ENCODE peak calls at places on chromosomes 4 and X, in nine cellular contexts. E is tibial nerve, R is T follicular helper cell, M is epithelial cell of proximal tubule, Z is prostate gland, O is epithelial cell of prostate, U is HCT116, C is head of caudate nucleus, K is AG20443. Y is an unnamed sample.

GRCh38 chr4:1792832-1793495 is at the start of gene FGFR3:
- DNase-seq in M (no peak), Z (peak; percentile 27), O (no peak), C (no peak), K (peak; percentile 94), U (no peak), E (no peak), R (peak; percentile 8), Y (no peak)

GRCh38 chrX:22126311-22126710 is 94.2 kb downstream of the PHEX start:
- DNase-seq in K (no peak), M (no peak), E (no peak), U (no peak), Z (no peak), R (no peak), O (no peak), C (no peak), Y (no peak)

GRCh38 chr4:184267673-184268573 is 50.2 kb upstream of the ENPP6 start:
- DNase-seq in O (peak; percentile 58), C (no peak), R (peak; percentile 20), K (peak; percentile 79), Z (no peak), E (peak; percentile 32), U (peak; percentile 6), M (peak; percentile 74), Y (peak; percentile 91)

GRCh38 chr4:80271806-80272205 is 5.3 kb downstream of the FGF5 start:
- DNase-seq in E (no peak), U (no peak), K (no peak), C (no peak), Z (no peak), O (no peak), M (no peak), R (no peak), Y (no peak)

GRCh38 chrX:103063918-103064434 is at the start of gene BEX1:
- DNase-seq in E (no peak), U (no peak), O (no peak), R (peak; percentile 15), K (peak; percentile 21), C (peak; percentile 86), Z (peak; percentile 6), M (no peak), Y (no peak)

GRCh38 chrX:47247206-47247998 is 14.6 kb downstream of the USP11 start:
- DNase-seq in E (no peak), R (no peak), K (peak; percentile 40), U (no peak), M (no peak), Z (no peak), C (no peak), O (no peak), Y (no peak)

GRCh38 chrX:67619253-67619652 is 75.4 kb downstream of the AR start:
- DNase-seq in U (no peak), M (peak; percentile 75), R (no peak), Z (no peak), E (no peak), C (no peak), O (peak; percentile 84), K (peak; percentile 6), Y (no peak)

GRCh38 chrX:21398424-21398823 is 24.2 kb downstream of the CNKSR2 start:
- DNase-seq in M (no peak), U (no peak), K (no peak), E (no peak), O (no peak), R (no peak), Z (no peak), C (no peak), Y (no peak)

GRCh38 chr4:109631709-109632108 is 71.5 kb downstream of the CASP6 start:
- DNase-seq in Z (no peak), M (no peak), O (no peak), U (no peak), C (no peak), R (no peak), E (no peak), K (peak; percentile 31), Y (no peak)

GRCh38 chrX:30702736-30703135 is 49.5 kb downstream of the GK start:
- DNase-seq in U (no peak), M (no peak), E (no peak), Z (no peak), C (no peak), O (no peak), K (peak; percentile 64), R (no peak), Y (no peak)

GRCh38 chr4:86961605-86962295 is 26.9 kb downstream of the AFF1 start:
- DNase-seq in E (no peak), O (no peak), C (no peak), U (no peak), R (no peak), K (no peak), M (no peak), Z (no peak), Y (peak; percentile 31)

GRCh38 chr4:1039493-1040343 is 28.3 kb downstream of the FGFRL1 start:
- DNase-seq in E (no peak), K (peak; percentile 78), Z (peak; percentile 48), R (no peak), C (no peak), M (no peak), O (no peak), U (no peak), Y (no peak)

GRCh38 chr4:137852326-137852725 is 320.0 kb upstream of the PCDH18 start:
- DNase-seq in E (no peak), O (no peak), M (no peak), R (no peak), Z (no peak), K (no peak), C (no peak), U (no peak), Y (no peak)

GRCh38 chrX:1870421-1870820 is 255.6 kb downstream of the ASMT start:
- DNase-seq in O (no peak), K (no peak), R (no peak), Z (no peak), E (no peak), U (no peak), M (no peak), C (no peak), Y (no peak)

GRCh38 chrX:49915352-49916222 is 6.8 kb upstream of the CLCN5 start:
- DNase-seq in R (peak; percentile 42), E (peak; percentile 49), O (no peak), C (peak; percentile 43), M (no peak), Z (peak; percentile 9), U (peak; percentile 40), K (peak; percentile 50), Y (peak; percentile 23)

GRCh38 chr4:83118869-83119268 is 4.3 kb upstream of the PLAC8 start:
- DNase-seq in R (no peak), Z (no peak), M (no peak), C (no peak), U (no peak), E (no peak), O (no peak), K (peak; percentile 29), Y (no peak)

GRCh38 chrX:134868766-134869495 is 121.9 kb upstream of the SMIM10 start:
- DNase-seq in C (no peak), K (peak; percentile 61), E (no peak), U (no peak), O (no peak), M (no peak), Z (no peak), R (no peak), Y (no peak)

GRCh38 chr4:71930459-71930858 is 101.3 kb upstream of the NPFFR2 start:
- DNase-seq in C (no peak), R (no peak), M (no peak), Z (no peak), K (no peak), E (no peak), U (no peak), O (no peak), Y (no peak)

GRCh38 chr4:182649698-182650477 is 267.3 kb downstream of the DCTD start:
- DNase-seq in E (no peak), Z (no peak), O (no peak), C (no peak), U (no peak), M (no peak), K (no peak), R (no peak), Y (no peak)

GRCh38 chr4:17511041-17511949 is 595 bp downstream of the QDPR start:
- DNase-seq in O (no peak), C (peak; percentile 47), E (peak; percentile 36), K (peak; percentile 69), Z (peak; percentile 31), U (peak; percentile 15), R (no peak), M (no peak), Y (peak; percentile 35)

GRCh38 chr4:25908491-25908901 is 5.5 kb upstream of the SMIM20 start:
- DNase-seq in E (no peak), U (peak; percentile 69), R (no peak), O (peak; percentile 29), M (peak; percentile 79), K (peak; percentile 95), Z (no peak), C (no peak), Y (no peak)

GRCh38 chr4:128757712-128758111 is 51.8 kb upstream of the JADE1 start:
- DNase-seq in C (no peak), Z (peak; percentile 65), E (peak; percentile 24), U (no peak), M (no peak), O (no peak), R (no peak), K (peak; percentile 11), Y (no peak)

GRCh38 chrX:33434256-33435092 is 223.1 kb upstream of the DMD start:
- DNase-seq in Z (peak; percentile 19), E (peak; percentile 66), U (no peak), C (peak; percentile 60), R (peak; percentile 12), K (peak; percentile 27), O (no peak), M (no peak), Y (peak; percentile 16)

GRCh38 chr4:83197555-83198235 is 83.2 kb upstream of the PLAC8 start:
- DNase-seq in C (no peak), K (no peak), Z (no peak), E (no peak), O (no peak), U (no peak), R (no peak), M (no peak), Y (no peak)

GRCh38 chrX:30577362-30577961 is at the start of gene TASL:
- DNase-seq in K (no peak), Z (no peak), R (no peak), E (no peak), U (no peak), O (no peak), C (no peak), M (no peak), Y (peak; percentile 67)

GRCh38 chr4:8346838-8347605 is 77.5 kb downstream of the HTRA3 start:
- DNase-seq in M (no peak), K (peak; percentile 27), C (peak; percentile 72), O (no peak), U (no peak), Z (no peak), E (no peak), R (no peak), Y (no peak)

GRCh38 chrX:134715930-134716619 is 57.8 kb upstream of the PLAC1 start:
- DNase-seq in C (no peak), M (no peak), O (no peak), R (no peak), Z (no peak), U (no peak), K (no peak), E (no peak), Y (no peak)

Y was measured in stimulated activated naive B cell treated with anti-CD40 and anti-IgM and Interleukin-4, amounts not matched to agents 10 μg/mL and 1 μg/mL and 100 μg/mL, for 72 hours.